ENCODE peak calls at places on chromosomes 12 and 14, in six cellular contexts. V is kidney; C is CD8-positive, alpha-beta T cell; X is IMR-90; T is skeletal muscle cell; A is transverse colon. B is an unnamed sample.

GRCh38 chr12:105864316-105864715 is 274.4 kb downstream of the NUAK1 start:
- DNase-seq in C (no peak), T (no peak), A (no peak), V (no peak), X (no peak), B (no peak)

GRCh38 chr14:88879016-88879415 is 54.6 kb downstream of the TTC8 start:
- DNase-seq in V (no peak), A (no peak), C (no peak), X (peak), T (peak), B (no peak)

GRCh38 chr12:40054554-40055226 is 51.2 kb downstream of the SLC2A13 start:
- DNase-seq in X (peak), C (no peak), T (peak), A (peak), V (no peak), B (no peak)

GRCh38 chr12:6551063-6551461 is 4.8 kb downstream of the IFFO1 start:
- DNase-seq in A (peak), C (no peak), X (no peak), T (no peak), V (peak), B (no peak)

GRCh38 chr12:100229036-100229635 is 28.5 kb downstream of the ACTR6 start:
- DNase-seq in A (no peak), X (peak), C (no peak), T (no peak), V (no peak), B (peak)

GRCh38 chr12:5102806-5103205 is 59.1 kb downstream of the KCNA5 start:
- DNase-seq in C (no peak), A (no peak), T (no peak), V (no peak), X (no peak), B (no peak)

GRCh38 chr14:22536853-22537338 is 52.1 kb downstream of the DAD1 start:
- DNase-seq in X (peak), T (peak), V (peak), A (peak), C (peak), B (no peak)

GRCh38 chr12:63129927-63130326 is 21.1 kb downstream of the AVPR1A start:
- DNase-seq in A (no peak), T (no peak), C (no peak), V (no peak), X (no peak), B (no peak)

GRCh38 chr12:85138833-85139232 is 102.7 kb downstream of the LRRIQ1 start:
- DNase-seq in T (no peak), V (no peak), A (no peak), C (no peak), X (no peak), B (no peak)

GRCh38 chr14:93970967-93971634 is 5.3 kb downstream of the ASB2 start:
- DNase-seq in C (peak), X (peak), V (no peak), A (peak), T (no peak), B (no peak)

GRCh38 chr14:92600318-92601053 is 86.9 kb downstream of the RIN3 start:
- DNase-seq in A (no peak), C (peak), V (no peak), X (peak), T (peak), B (no peak)

GRCh38 chr12:53808023-53808705 is 56.4 kb upstream of the CISTR start:
- DNase-seq in T (no peak), X (no peak), C (no peak), V (no peak), A (no peak), B (no peak)

GRCh38 chr14:99654235-99655000 is 9.5 kb downstream of the HHIPL1 start:
- DNase-seq in V (no peak), X (peak), A (peak), T (peak), C (no peak), B (no peak)

GRCh38 chr12:114407034-114407420 is 1.1 kb upstream of the TBX5 start:
- DNase-seq in C (no peak), X (peak), V (no peak), T (no peak), A (no peak), B (no peak)

GRCh38 chr12:114408881-114409795 is 3.2 kb upstream of the TBX5 start:
- DNase-seq in T (no peak), C (no peak), V (no peak), A (no peak), X (peak), B (no peak)

GRCh38 chr12:114408415-114408814 is 2.5 kb upstream of the TBX5 start:
- DNase-seq in C (no peak), X (no peak), V (no peak), A (no peak), T (no peak), B (no peak)

GRCh38 chr12:114406326-114407033 is 536 bp upstream of the TBX5 start:
- DNase-seq in T (no peak), X (peak), V (no peak), C (no peak), A (no peak), B (no peak)

DNA sequence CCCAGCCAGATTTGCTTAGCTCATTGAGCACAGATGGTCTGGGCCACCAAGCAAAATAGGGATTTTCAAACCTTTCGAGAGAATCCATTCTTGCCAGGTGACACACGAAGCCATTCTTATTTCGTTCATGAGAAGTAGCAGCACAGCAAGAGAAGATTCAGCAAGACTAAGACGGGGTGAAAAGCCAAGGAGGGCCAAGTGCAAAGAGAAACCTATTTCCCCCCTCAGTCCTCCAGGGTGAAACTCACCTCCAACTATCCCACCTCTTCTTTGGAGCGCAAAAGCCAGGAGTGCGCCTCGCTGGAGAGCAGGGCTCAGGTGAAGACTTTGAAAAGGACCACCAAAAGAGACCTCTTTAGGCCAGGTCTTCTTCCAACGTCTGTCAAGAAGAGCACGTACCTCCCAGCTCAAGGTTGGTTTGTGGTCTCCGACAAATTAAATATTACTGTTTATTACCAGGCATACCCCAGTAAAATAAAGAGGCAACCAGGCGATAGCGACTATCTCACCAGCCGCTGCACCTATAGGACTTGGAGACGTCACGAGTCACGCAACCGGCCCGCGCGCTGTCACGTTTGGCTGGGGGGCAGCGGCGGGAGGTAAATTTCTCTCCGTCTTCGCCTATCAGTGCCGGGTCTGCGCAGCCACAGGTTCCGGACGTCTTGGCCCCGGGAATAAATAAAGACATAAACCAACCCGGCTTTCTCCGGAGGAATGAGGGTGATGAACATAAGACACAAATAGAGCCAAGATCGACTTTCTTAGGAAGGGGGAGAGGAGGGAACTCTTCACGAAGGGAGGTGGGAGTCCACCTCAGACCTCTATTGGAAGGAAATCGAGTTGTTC is 1.8 kb upstream of the TBX5 start:
- DNase-seq in A (no peak), V (no peak), X (peak), T (no peak), C (no peak), B (no peak)
- H3K4me3 ChIP-seq in A (no peak), V (no peak), X (peak), T (peak), C (no peak), B (no peak)

DNA sequence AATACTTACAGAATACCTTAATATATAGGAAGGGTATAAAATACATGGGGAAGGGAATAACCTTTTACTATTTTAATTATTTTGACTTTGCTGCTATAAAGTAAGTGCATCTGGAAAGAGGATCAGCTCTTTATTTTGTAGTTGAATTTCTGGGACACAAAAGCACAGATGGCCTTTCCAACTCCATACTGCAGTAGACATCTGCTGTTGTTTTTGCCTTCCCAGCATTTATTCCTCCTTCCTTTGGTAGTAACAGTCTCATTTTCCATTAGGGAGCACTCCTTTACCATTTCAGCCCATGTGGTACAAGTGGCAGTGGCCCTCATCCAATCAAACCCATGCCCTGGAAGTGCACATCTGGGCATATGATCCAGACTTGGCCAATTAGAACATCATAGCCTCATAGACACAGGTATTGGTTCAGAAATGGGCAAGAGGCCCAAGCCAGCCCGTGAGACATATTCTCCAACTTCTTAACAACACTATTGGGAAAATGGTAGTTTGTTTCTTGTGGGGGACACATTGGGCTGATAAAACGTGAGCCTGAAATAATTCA is 64.8 kb upstream of the YARS2 start:
- DNase-seq in T (no peak), V (no peak), A (no peak), C (no peak), X (no peak), B (no peak)
- H3K4me3 ChIP-seq in T (no peak), V (no peak), A (no peak), C (no peak), X (no peak), B (no peak)

DNA sequence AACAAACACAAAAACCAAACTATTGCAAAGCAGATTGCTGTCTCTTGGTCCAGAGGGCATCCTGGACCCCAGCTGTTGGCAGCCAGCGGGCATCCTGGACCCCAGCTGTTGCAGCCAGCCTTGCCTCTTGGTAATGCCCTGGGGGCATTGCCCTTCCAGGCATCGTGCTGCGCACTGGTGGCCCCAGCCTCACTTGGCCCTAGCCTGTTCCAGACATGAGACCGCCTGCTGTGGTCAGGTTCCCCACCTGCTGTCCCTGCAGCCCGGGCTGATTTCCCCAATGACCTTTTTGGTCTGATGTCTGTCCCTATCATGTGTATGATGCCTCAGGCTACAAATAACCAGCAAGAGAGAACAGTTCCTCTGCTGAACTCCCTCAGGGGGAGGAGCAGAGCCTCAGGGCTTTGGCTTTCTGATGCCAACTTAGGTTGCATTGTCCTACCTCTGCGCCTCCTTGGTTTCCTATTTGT is 20.8 kb downstream of the MLXIP start:
- DNase-seq in X (no peak), A (no peak), T (no peak), V (no peak), C (no peak), B (no peak)
- H3K4me3 ChIP-seq in X (no peak), A (no peak), T (no peak), V (no peak), C (no peak), B (peak)

GRCh38 chr12:131948166-131948712 is 1.5 kb upstream of the EP400 start:
- DNase-seq in C (no peak), T (no peak), A (no peak), V (no peak), X (no peak), B (no peak)
- H3K4me3 ChIP-seq in C (no peak), T (no peak), A (no peak), V (no peak), X (no peak), B (no peak)

GRCh38 chr12:107845980-107846659 is 71.6 kb downstream of the ASCL4 start:
- DNase-seq in T (no peak), C (no peak), V (no peak), A (no peak), X (no peak), B (no peak)

GRCh38 chr12:107840186-107840585 is 65.7 kb downstream of the ASCL4 start:
- DNase-seq in V (no peak), X (no peak), C (no peak), T (no peak), A (no peak), B (no peak)

GRCh38 chr12:107845226-107845979 is 70.9 kb downstream of the ASCL4 start:
- DNase-seq in T (no peak), V (no peak), C (no peak), A (no peak), X (no peak), B (no peak)

GRCh38 chr12:107844312-107844921 is 69.9 kb downstream of the ASCL4 start:
- DNase-seq in C (no peak), V (peak), X (no peak), A (no peak), T (no peak), B (no peak)

DNA sequence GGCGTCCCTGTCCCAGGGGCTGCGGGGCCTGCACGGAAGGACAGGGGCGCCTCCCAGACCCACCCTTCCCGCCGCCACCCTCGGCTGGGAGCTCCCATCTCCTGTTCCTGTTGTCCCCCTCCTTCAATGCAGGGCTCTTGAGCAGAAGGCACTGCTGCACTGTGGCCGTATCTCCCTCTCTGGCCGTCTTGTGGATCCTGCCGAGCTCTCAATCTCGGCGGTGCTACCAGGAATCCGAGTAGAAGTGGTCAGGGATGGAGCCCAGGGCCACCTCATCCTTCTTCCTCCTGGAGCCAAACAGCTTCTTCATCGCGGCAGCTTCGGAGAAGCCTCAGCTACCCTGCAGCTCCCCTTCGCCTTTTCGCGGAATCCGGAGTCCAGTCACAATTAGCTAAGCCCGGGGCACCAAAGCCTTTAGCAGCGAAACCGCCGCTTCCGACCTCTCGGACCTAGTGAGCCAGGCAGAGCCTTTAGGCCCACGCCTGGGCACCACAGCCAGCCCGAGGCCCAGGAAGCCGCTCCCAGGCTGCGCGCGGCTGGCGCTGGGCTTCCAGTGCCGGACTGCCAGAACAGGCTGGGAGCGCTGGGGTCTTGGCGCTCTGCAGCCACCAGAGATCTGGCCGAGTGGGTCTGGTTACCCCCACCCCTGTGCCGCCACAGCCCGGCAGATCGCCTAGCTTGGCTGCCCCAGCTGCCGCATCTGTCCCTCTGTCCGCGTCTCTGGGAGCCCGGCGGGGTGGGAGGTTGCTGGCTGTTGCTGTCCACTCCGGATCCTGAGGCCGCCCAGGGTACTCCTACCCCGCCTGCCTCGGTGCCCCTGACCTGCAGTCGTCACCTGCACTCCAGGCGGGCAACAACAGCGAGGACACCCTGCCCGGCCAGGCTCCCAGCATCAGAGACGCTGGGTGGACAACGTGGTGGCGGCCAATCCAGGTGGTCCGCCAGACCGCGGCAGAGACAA is 69.1 kb downstream of the ASCL4 start:
- DNase-seq in X (no peak), V (peak), T (no peak), C (no peak), A (no peak), B (no peak)
- H3K4me3 ChIP-seq in X (no peak), V (peak), T (peak), C (no peak), A (no peak), B (no peak)

GRCh38 chr12:114986849-114987248 is 302.9 kb upstream of the TBX3 start:
- DNase-seq in T (no peak), X (no peak), V (no peak), C (no peak), A (no peak), B (no peak)
- H3K4me3 ChIP-seq in T (no peak), X (no peak), V (no peak), C (no peak), A (no peak), B (no peak)

DNA sequence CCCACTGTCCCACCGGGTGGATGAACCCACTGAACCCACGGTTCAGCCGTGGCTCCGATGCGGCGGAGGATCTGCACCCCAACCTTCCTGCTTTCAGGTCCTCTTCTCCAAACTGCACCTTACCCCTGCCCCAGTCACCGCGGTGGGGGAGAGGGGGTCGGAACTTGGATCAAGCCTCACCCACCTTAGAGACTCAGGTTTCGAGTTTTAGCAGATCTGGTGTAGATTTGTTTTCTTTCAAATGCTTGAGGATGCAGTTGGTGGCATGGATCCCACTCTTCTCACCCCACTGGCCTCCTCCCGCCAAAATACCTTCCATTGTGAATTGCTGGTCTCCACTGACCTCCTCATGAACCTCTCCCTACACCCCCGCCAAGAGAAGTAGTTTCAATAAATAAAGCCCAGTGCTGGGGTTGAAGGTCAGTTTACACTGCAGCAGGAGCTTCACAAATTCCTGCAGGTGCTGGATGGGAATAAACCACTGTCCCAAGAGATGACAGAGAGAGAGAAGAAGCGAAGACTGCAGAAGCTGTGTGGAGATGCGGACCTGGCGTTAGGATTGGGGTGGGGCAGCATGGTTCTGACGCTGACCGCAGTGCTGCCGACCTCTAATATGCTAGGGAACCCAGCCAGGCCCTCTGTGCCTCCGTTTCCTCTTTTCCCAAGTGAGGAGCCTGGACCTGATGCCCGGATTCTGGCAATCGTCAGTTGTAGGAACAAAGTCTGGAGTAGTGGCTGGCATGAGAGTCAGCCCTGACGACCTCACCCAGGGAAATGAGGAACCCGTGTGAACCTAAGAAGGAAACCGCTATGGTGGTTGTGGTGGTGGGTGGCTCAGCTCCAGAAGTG is 7.4 kb downstream of the TTC6 start:
- DNase-seq in A (no peak), T (no peak), V (no peak), C (no peak), X (no peak), B (no peak)
- H3K4me3 ChIP-seq in A (no peak), T (no peak), V (no peak), C (no peak), X (no peak), B (no peak)

GRCh38 chr14:32595496-32595895 is 266.4 kb downstream of the AKAP6 start:
- DNase-seq in A (no peak), V (no peak), C (no peak), X (no peak), T (no peak), B (no peak)

GRCh38 chr14:32593290-32593942 is 264.3 kb downstream of the AKAP6 start:
- DNase-seq in T (peak), C (no peak), V (no peak), X (peak), A (no peak), B (no peak)

GRCh38 chr14:32594766-32595165 is 265.7 kb downstream of the AKAP6 start:
- DNase-seq in T (peak), C (no peak), X (peak), A (no peak), V (no peak), B (no peak)

GRCh38 chr14:32597771-32598170 is 268.7 kb downstream of the AKAP6 start:
- DNase-seq in X (no peak), A (no peak), C (no peak), V (no peak), T (no peak), B (no peak)

GRCh38 chr14:32596390-32596789 is 267.3 kb downstream of the AKAP6 start:
- DNase-seq in C (no peak), T (no peak), X (no peak), V (no peak), A (no peak), B (no peak)
- H3K4me3 ChIP-seq in C (no peak), T (no peak), X (no peak), V (no peak), A (no peak), B (no peak)

B was measured in Jurkat, Clone E6-1.